ENCODE peak calls at places on chromosomes 3 and 15, in seven cellular contexts. P is neuronal stem cell, D is breast epithelium, W is stomach, F is adrenal gland, R is psoas muscle, L is left lung. S is an unnamed sample.

GRCh38 chr3:39205131-39205530 is 12.7 kb upstream of the XIRP1 start:
- DNase-seq in P (no peak), D (no peak), W (no peak), F (no peak), R (no peak), L (no peak), S (no peak)

GRCh38 chr3:113607219-113607596 is 74.9 kb downstream of the SIDT1 start:
- DNase-seq in P (no peak), D (no peak), W (no peak), F (no peak), R (no peak), L (no peak), S (no peak)

GRCh38 chr3:18679226-18679625 is 254.1 kb upstream of the SATB1 start:
- DNase-seq in P (no peak), D (no peak), W (no peak), F (no peak), R (no peak), L (no peak), S (no peak)

GRCh38 chr3:23174426-23175039 is 28.6 kb upstream of the UBE2E2 start:
- DNase-seq in P (no peak), D (no peak), W (no peak), F (no peak), R (no peak), L (no peak), S (no peak)

GRCh38 chr3:148600902-148601765 is 96.6 kb upstream of the AGTR1 start:
- DNase-seq in P (no peak), D (no peak), W (no peak), F (no peak), R (no peak), L (no peak), S (peak; percentile 19)

GRCh38 chr15:99447497-99448371 is 118.0 kb upstream of the MEF2A start:
- DNase-seq in P (no peak), D (no peak), W (peak; percentile 21), F (no peak), R (no peak), L (no peak), S (no peak)

GRCh38 chr15:45221967-45222366 is 30.1 kb upstream of the SLC28A2 start:
- DNase-seq in P (no peak), D (no peak), W (no peak), F (no peak), R (no peak), L (no peak), S (no peak)

GRCh38 chr3:191170097-191170496 is 28.9 kb upstream of the OSTN start:
- DNase-seq in P (no peak), D (no peak), W (no peak), F (no peak), R (no peak), L (no peak), S (no peak)

GRCh38 chr3:188007897-188008296 is 146.1 kb upstream of the LPP start:
- DNase-seq in P (no peak), D (no peak), W (no peak), F (no peak), R (no peak), L (peak; percentile 68), S (no peak)

GRCh38 chr15:100236981-100237720 is 104.6 kb downstream of the ADAMTS17 start:
- DNase-seq in P (no peak), D (no peak), W (no peak), F (no peak), R (no peak), L (no peak), S (no peak)

GRCh38 chr3:25472153-25472552 is 44.1 kb downstream of the RARB start:
- DNase-seq in P (no peak), D (no peak), W (no peak), F (no peak), R (no peak), L (no peak), S (no peak)

GRCh38 chr3:64902991-64903390 is 215.2 kb upstream of the ADAMTS9 start:
- DNase-seq in P (no peak), D (no peak), W (no peak), F (no peak), R (no peak), L (no peak), S (peak; percentile 10)

GRCh38 chr15:29822100-29822684 is at the start of gene TJP1:
- DNase-seq in P (peak; percentile 79), D (peak; percentile 66), W (peak; percentile 83), F (peak; percentile 65), R (peak; percentile 81), L (peak; percentile 69), S (peak; percentile 82)

GRCh38 chr3:194805546-194805945 is 119.9 kb downstream of the FAM43A start:
- DNase-seq in P (no peak), D (no peak), W (no peak), F (no peak), R (no peak), L (no peak), S (no peak)

GRCh38 chr3:47522082-47522987 is 8.8 kb upstream of the ELP6 start:
- DNase-seq in P (peak; percentile 81), D (peak; percentile 79), W (peak; percentile 83), F (peak; percentile 84), R (peak; percentile 72), L (peak; percentile 86), S (peak; percentile 87)

GRCh38 chr3:32603064-32603463 is 32.4 kb upstream of the DYNC1LI1 start:
- DNase-seq in P (no peak), D (no peak), W (peak; percentile 26), F (no peak), R (no peak), L (no peak), S (peak; percentile 8)

GRCh38 chr3:174440741-174441587 is 418.2 kb upstream of the NAALADL2 start:
- DNase-seq in P (peak; percentile 85), D (peak; percentile 82), W (peak; percentile 84), F (peak; percentile 86), R (peak; percentile 87), L (peak; percentile 85), S (peak; percentile 85)

GRCh38 chr3:8868996-8869395 is 94.3 kb downstream of the RAD18 start:
- DNase-seq in P (no peak), D (no peak), W (no peak), F (no peak), R (no peak), L (no peak), S (no peak)

GRCh38 chr15:25249236-25250010 is 189.4 kb downstream of the UBE3A start:
- DNase-seq in P (no peak), D (peak; percentile 30), W (peak; percentile 22), F (no peak), R (no peak), L (peak; percentile 22), S (peak; percentile 4)

GRCh38 chr3:16768956-16769355 is 115.8 kb upstream of the PLCL2 start:
- DNase-seq in P (no peak), D (no peak), W (no peak), F (no peak), R (no peak), L (no peak), S (no peak)

GRCh38 chr3:149515242-149515641 is 40.7 kb downstream of the TM4SF4 start:
- DNase-seq in P (no peak), D (no peak), W (no peak), F (no peak), R (no peak), L (no peak), S (no peak)

GRCh38 chr3:184576457-184577240 is 15.1 kb downstream of the EPHB3 start:
- DNase-seq in P (no peak), D (no peak), W (no peak), F (no peak), R (no peak), L (no peak), S (no peak)

GRCh38 chr3:127701281-127701792 is 28.6 kb downstream of the ABTB1 start:
- DNase-seq in P (no peak), D (no peak), W (no peak), F (no peak), R (no peak), L (no peak), S (no peak)

GRCh38 chr3:76387000-76387399 is 601.7 kb upstream of the ZNF717 start:
- DNase-seq in P (no peak), D (no peak), W (no peak), F (no peak), R (no peak), L (no peak), S (no peak)

GRCh38 chr15:81297580-81298575 is 26.1 kb downstream of the STARD5 start:
- DNase-seq in P (no peak), D (no peak), W (no peak), F (no peak), R (no peak), L (no peak), S (no peak)

GRCh38 chr3:88896026-88896425 is 211.4 kb upstream of the EPHA3 start:
- DNase-seq in P (no peak), D (no peak), W (no peak), F (no peak), R (no peak), L (no peak), S (no peak)

GRCh38 chr3:39330824-39331223 is 1.3 kb downstream of the CCR8 start:
- DNase-seq in P (no peak), D (no peak), W (no peak), F (no peak), R (no peak), L (no peak), S (no peak)

GRCh38 chr3:43695443-43695842 is 4.7 kb downstream of the ABHD5 start:
- DNase-seq in P (no peak), D (no peak), W (no peak), F (no peak), R (no peak), L (no peak), S (no peak)

GRCh38 chr15:67832965-67833503 is 6.8 kb downstream of the RNU6-1 start:
- DNase-seq in P (no peak), D (no peak), W (no peak), F (no peak), R (no peak), L (no peak), S (no peak)

GRCh38 chr15:44811347-44811746 is 75.0 kb downstream of the TRIM69 start:
- DNase-seq in P (no peak), D (no peak), W (no peak), F (no peak), R (no peak), L (no peak), S (no peak)

GRCh38 chr3:57076422-57076951 is 16.0 kb downstream of the SPATA12 start:
- DNase-seq in P (no peak), D (no peak), W (no peak), F (no peak), R (no peak), L (no peak), S (no peak)
- H3K27me3 ChIP-seq in P (peaks cover 26% of the 10 kb centered on the region), D (no peaks in the 10 kb centered on the region), W (peaks cover 21% of the 10 kb centered on the region), F (no peaks in the 10 kb centered on the region), R (peaks cover 2% of the 10 kb centered on the region), L (peaks cover 44% of the 10 kb centered on the region), S (no peaks in the 10 kb centered on the region)

GRCh38 chr15:43208052-43209002 is 12.5 kb downstream of the EPB42 start:
- DNase-seq in P (no peak), D (no peak), W (no peak), F (no peak), R (no peak), L (no peak), S (no peak)
- H3K27me3 ChIP-seq in P (peaks cover 52% of the 10 kb centered on the region), D (no peaks in the 10 kb centered on the region), W (peaks cover 46% of the 10 kb centered on the region), F (no peaks in the 10 kb centered on the region), R (no peaks in the 10 kb centered on the region), L (peaks cover 29% of the 10 kb centered on the region), S (peaks cover 9% of the 10 kb centered on the region)

GRCh38 chr3:181711325-181712135 is at the start of gene SOX2:
- DNase-seq in P (peak; percentile 95), D (no peak), W (peak; percentile 92), F (no peak), R (peak; percentile 56), L (peak; percentile 63), S (peak; percentile 59)
- H3K27me3 ChIP-seq in P (no peaks in the 10 kb centered on the region), D (peaks cover 17% of the 10 kb centered on the region), W (peaks cover 100% of the 10 kb centered on the region), F (peaks cover 100% of the 10 kb centered on the region), R (peaks cover 23% of the 10 kb centered on the region), L (peaks cover 100% of the 10 kb centered on the region), S (peaks cover 57% of the 10 kb centered on the region)

GRCh38 chr3:146058241-146058640 is 102.7 kb downstream of the PLOD2 start:
- DNase-seq in P (no peak), D (no peak), W (no peak), F (no peak), R (no peak), L (no peak), S (no peak)
- H3K27me3 ChIP-seq in P (no peaks in the 10 kb centered on the region), D (no peaks in the 10 kb centered on the region), W (no peaks in the 10 kb centered on the region), F (no peaks in the 10 kb centered on the region), R (no peaks in the 10 kb centered on the region), L (no peaks in the 10 kb centered on the region), S (no peaks in the 10 kb centered on the region)